ENCODE peak calls at places on chromosomes 4 and X, in six cellular contexts. Q is SJSA1, O is PC-3, D is psoas muscle, Z is A673, G is kidney. L is an unnamed sample. For H3K36me3 and H3K9me3, the result is how much of the 10 kb centered on the place peaks cover.

GRCh38 chr4:2931765-2932560 is 31.2 kb downstream of the NOP14 start:
- DNase-seq in Q (no peak), Z (peak), D (peak), O (no peak), G (peak), L (no peak)

GRCh38 chr4:74311696-74312313 is 3.5 kb downstream of the EPGN start:
- DNase-seq in Q (peak), O (peak), D (no peak), G (no peak), Z (peak), L (no peak)

GRCh38 chr4:173125216-173125812 is 43.3 kb upstream of the GALNT7 start:
- DNase-seq in Q (no peak), O (no peak), Z (no peak), G (no peak), D (no peak), L (no peak)

GRCh38 chrX:437636-438390 is 51.1 kb upstream of the PPP2R3B start:
- DNase-seq in G (peak), O (peak), Q (no peak), Z (no peak), D (no peak), L (no peak)

GRCh38 chrX:23844502-23845138 is 61.6 kb downstream of the SAT1 start:
- DNase-seq in G (no peak), Z (no peak), Q (no peak), D (no peak), O (no peak), L (no peak)

GRCh38 chrX:141220342-141221008 is 21.8 kb downstream of the SPANXC start:
- DNase-seq in O (peak), Z (no peak), Q (peak), G (no peak), D (no peak), L (peak)

GRCh38 chr4:47926667-47927258 is 12.4 kb upstream of the NFXL1 start:
- DNase-seq in G (peak), Z (peak), O (peak), Q (no peak), D (peak), L (peak)

GRCh38 chrX:132837126-132837525 is 121.3 kb downstream of the HS6ST2 start:
- DNase-seq in Z (no peak), Q (peak), O (peak), G (no peak), D (no peak), L (peak)

GRCh38 chr4:152321408-152321807 is 214.5 kb downstream of the FBXW7 start:
- DNase-seq in D (no peak), Z (no peak), G (no peak), O (no peak), Q (no peak), L (no peak)
- H3K36me3 ChIP-seq in D (half or more), Z (under half), G (under half), O (under half), Q (under half), L (under half)

DNA sequence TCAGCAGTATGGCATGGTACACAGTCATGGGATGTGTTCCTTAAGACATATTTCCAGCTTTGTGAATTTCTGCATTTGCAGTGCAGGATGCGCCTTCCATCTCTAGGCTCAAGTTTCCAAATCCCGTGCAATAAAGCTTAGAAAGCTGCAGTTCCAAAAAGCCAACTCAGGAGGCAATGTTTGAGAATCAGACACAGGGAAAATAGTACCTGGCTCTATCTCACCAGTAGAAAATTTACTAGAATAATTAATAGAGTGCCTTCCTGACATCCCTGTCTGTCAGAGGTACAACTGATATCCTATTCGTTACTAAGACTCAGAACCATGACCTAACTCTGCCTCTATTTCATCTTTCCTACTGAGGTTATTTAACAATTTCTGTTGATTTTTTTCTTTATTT is 1333.0 kb downstream of the PCDH19 start:
- DNase-seq in Z (no peak), Q (no peak), O (no peak), D (no peak), G (no peak), L (no peak)
- H3K4me3 ChIP-seq in Z (no peak), Q (no peak), O (no peak), D (no peak), G (no peak), L (no peak)

GRCh38 chr4:187232201-187232600 is 508.5 kb upstream of the FAT1 start:
- DNase-seq in D (no peak), Q (no peak), Z (no peak), O (no peak), G (no peak), L (no peak)
- H3K9me3 ChIP-seq in D (under half), Q (under half), Z (under half), O (under half), G (under half), L (under half)

DNA sequence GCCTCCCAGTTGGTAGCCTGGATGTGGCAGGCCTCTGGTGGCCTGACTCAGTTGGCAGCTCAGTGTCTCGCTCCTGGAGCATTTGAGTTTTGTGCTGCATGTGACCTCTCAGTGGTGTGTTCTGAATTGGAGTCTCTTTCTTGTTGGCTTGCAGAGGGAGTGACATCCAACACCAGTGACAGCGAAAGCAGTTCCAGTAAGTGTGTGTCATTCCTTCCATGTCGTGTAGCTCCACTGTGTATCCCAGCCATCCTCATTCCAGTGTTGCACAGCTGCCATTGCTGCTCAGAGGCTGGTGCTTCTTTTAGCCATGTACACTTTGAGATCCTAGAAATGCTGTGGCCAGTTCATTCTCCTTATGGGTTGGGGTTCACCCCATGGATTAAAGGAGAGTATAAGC is 52.4 kb downstream of the DLG3 start:
- DNase-seq in Q (no peak), D (no peak), Z (no peak), G (no peak), O (no peak), L (no peak)
- H3K36me3 ChIP-seq in Q (under half), D (under half), Z (under half), G (under half), O (under half), L (under half)

DNA sequence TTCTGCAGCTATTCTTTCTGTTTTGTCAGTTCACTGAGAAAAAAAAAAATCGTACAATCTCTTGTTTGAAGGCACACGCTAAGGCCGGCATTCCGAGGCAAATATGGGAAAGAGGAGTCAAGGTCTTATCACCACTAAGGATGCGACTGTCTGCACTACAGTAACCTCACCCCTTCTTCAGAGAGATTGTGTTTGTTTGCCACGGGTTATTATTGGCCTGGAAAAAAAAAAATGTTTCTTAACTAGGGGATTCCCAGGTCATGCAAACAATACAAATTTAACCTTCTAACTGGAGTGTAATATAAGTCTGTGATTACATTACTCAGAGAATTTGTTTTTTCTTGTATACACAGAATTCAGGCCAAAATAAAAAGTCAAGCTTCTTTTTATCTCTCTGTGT is 168.3 kb downstream of the TMA16 start:
- DNase-seq in Z (no peak), O (no peak), D (no peak), Q (no peak), G (no peak), L (no peak)
- H3K4me3 ChIP-seq in Z (no peak), O (no peak), D (no peak), Q (no peak), G (no peak), L (no peak)

GRCh38 chr4:41749650-41750049 is 1.1 kb upstream of the PHOX2B start:
- DNase-seq in Z (no peak), G (no peak), Q (no peak), O (no peak), D (no peak), L (no peak)

GRCh38 chr4:41747230-41748055 is 1.1 kb downstream of the PHOX2B start:
- DNase-seq in Z (no peak), O (no peak), Q (no peak), G (peak), D (no peak), L (no peak)

GRCh38 chr4:41750158-41750623 is 1.7 kb upstream of the PHOX2B start:
- DNase-seq in G (no peak), Z (no peak), D (no peak), O (no peak), Q (no peak), L (no peak)

GRCh38 chr4:41748074-41748787 is at the start of gene PHOX2B:
- DNase-seq in G (peak), Q (no peak), D (no peak), Z (no peak), O (no peak), L (no peak)

GRCh38 chr4:41748788-41749445 is 392 bp upstream of the PHOX2B start:
- DNase-seq in D (no peak), G (no peak), Q (no peak), O (no peak), Z (peak), L (no peak)
- H3K9me3 ChIP-seq in D (under half), G (under half), Q (under half), O (under half), Z (under half), L (under half)

GRCh38 chrX:53332204-53332603 is 50.8 kb upstream of the IQSEC2 start:
- DNase-seq in Q (no peak), O (no peak), G (no peak), D (no peak), Z (no peak), L (no peak)
- H3K36me3 ChIP-seq in Q (under half), O (under half), G (under half), D (under half), Z (under half), L (under half)

GRCh38 chr4:185016101-185016940 is 2.0 kb upstream of the HELT start:
- DNase-seq in D (no peak), Q (no peak), O (no peak), Z (no peak), G (no peak), L (no peak)

GRCh38 chr4:185019451-185020292 is 1.4 kb downstream of the HELT start:
- DNase-seq in Z (no peak), G (no peak), D (no peak), Q (no peak), O (no peak), L (peak)

GRCh38 chr4:185018834-185019450 is 652 bp downstream of the HELT start:
- DNase-seq in G (no peak), D (no peak), Q (no peak), O (no peak), Z (no peak), L (no peak)

GRCh38 chr4:185016946-185017797 is 1.1 kb upstream of the HELT start:
- DNase-seq in G (no peak), D (no peak), O (no peak), Z (no peak), Q (no peak), L (no peak)

GRCh38 chr4:185017964-185018772 is at the start of gene HELT:
- DNase-seq in Q (no peak), O (no peak), G (no peak), Z (no peak), D (no peak), L (no peak)
- H3K4me3 ChIP-seq in Q (no peak), O (no peak), G (no peak), Z (no peak), D (peak), L (no peak)

GRCh38 chr4:116499-116898 is 7.8 kb upstream of the ZNF718 start:
- DNase-seq in O (no peak), Q (no peak), Z (no peak), G (no peak), D (no peak), L (no peak)

GRCh38 chr4:113732-114131 is 10.6 kb upstream of the ZNF718 start:
- DNase-seq in O (no peak), Q (no peak), G (no peak), Z (no peak), D (no peak), L (no peak)

GRCh38 chr4:114151-114550 is 10.2 kb upstream of the ZNF718 start:
- DNase-seq in G (no peak), O (peak), Q (no peak), Z (no peak), D (no peak), L (no peak)

GRCh38 chr4:107444-108429 is 16.6 kb upstream of the ZNF718 start:
- DNase-seq in Q (no peak), Z (no peak), D (no peak), O (no peak), G (no peak), L (no peak)

GRCh38 chr4:112771-113170 is 11.5 kb upstream of the ZNF718 start:
- DNase-seq in Q (no peak), Z (no peak), D (no peak), O (no peak), G (no peak), L (no peak)
- H3K9me3 ChIP-seq in Q (under half), Z (under half), D (under half), O (under half), G (under half), L (under half)

DNA sequence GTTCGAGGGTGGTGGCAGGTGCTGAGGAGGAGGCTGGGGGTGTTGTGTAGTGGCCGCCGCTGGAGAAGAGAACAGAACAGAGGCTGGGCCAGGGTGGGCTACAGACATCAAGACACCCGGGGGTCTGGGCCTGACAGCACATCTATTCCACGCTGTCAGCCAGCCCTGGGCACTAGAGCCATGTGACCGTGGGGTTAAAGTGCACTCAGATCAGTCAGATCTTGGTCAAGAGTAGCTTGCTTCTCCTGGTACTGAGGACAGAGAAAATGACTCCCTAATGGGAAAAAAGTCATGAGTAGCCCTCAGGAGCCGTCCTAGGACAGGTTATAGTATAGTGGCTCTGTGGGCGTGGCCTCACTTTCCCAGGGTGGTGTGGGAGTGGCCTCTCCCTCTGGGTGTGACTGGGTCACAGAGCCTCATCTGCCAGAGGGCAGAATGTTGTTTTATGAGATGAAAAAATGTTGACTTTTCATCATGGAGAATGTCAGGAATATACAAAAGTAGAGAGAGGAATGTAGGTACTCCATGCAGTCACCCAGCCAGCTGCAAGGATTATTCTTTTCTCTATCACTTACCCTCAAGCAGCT is 19.4 kb downstream of the TRMT44 start:
- DNase-seq in Z (no peak), D (no peak), O (peak), Q (no peak), G (no peak), L (no peak)
- H3K36me3 ChIP-seq in Z (under half), D (half or more), O (under half), Q (under half), G (under half), L (under half)

L was measured in MG63.